ENCODE peak calls at places on chromosome 10, in four cellular contexts. N is left lung, J is prostate gland, Y is cardiac fibroblast. T is an unnamed sample.

GRCh38 chr10:79452174-79452611 is 6.8 kb upstream of the ZCCHC24 start:
- DNase-seq in Y (no peak), J (no peak), N (no peak), T (no peak)

GRCh38 chr10:42930516-42931205 is 146.2 kb upstream of the RET start:
- DNase-seq in J (no peak), N (peak; percentile 61), Y (no peak), T (no peak)

GRCh38 chr10:100713859-100714565 is 31.4 kb upstream of the PAX2 start:
- DNase-seq in Y (no peak), N (no peak), J (no peak), T (no peak)

GRCh38 chr10:34454590-34455289 is 360.4 kb downstream of the PARD3 start:
- DNase-seq in Y (peak; percentile 14), J (no peak), N (no peak), T (no peak)

GRCh38 chr10:4781955-4782354 is 44.1 kb upstream of the AKR1E2 start:
- DNase-seq in J (no peak), N (no peak), Y (no peak), T (no peak)

GRCh38 chr10:8044908-8045727 is 9.4 kb upstream of the GATA3 start:
- DNase-seq in Y (no peak), J (no peak), N (no peak), T (no peak)

GRCh38 chr10:120578890-120579289 is 121.9 kb downstream of the PLPP4 start:
- DNase-seq in N (no peak), J (no peak), Y (no peak), T (no peak)

GRCh38 chr10:132810807-132811700 is 25.1 kb upstream of the NKX6-2 start:
- DNase-seq in J (no peak), Y (no peak), N (peak; percentile 75), T (no peak)

GRCh38 chr10:74542077-74542476 is 284.3 kb upstream of the KAT6B start:
- DNase-seq in Y (peak; percentile 93), J (no peak), N (no peak), T (no peak)

GRCh38 chr10:123427386-123427785 is 238.8 kb upstream of the GPR26 start:
- DNase-seq in N (no peak), Y (no peak), J (no peak), T (no peak)

GRCh38 chr10:3935141-3935540 is 150.1 kb upstream of the KLF6 start:
- DNase-seq in N (no peak), Y (peak; percentile 89), J (peak; percentile 38), T (no peak)

GRCh38 chr10:31034041-31034918 is 2.6 kb upstream of the ZNF438 start:
- DNase-seq in Y (peak; percentile 96), J (no peak), N (no peak), T (no peak)

GRCh38 chr10:110857265-110858158 is 14.2 kb upstream of the PDCD4 start:
- DNase-seq in J (peak; percentile 65), N (no peak), Y (peak; percentile 54), T (no peak)

GRCh38 chr10:51000164-51000563 is 74.1 kb upstream of the PRKG1 start:
- DNase-seq in N (no peak), J (no peak), Y (peak; percentile 98), T (no peak)

GRCh38 chr10:98664329-98665042 is 217.8 kb upstream of the HPS1 start:
- DNase-seq in Y (peak; percentile 37), J (no peak), N (no peak), T (no peak)

GRCh38 chr10:84375011-84375410 is 46.6 kb downstream of the CCSER2 start:
- DNase-seq in J (peak; percentile 59), Y (peak; percentile 79), N (no peak), T (no peak)

GRCh38 chr10:47140752-47141348 is 159.1 kb upstream of the GDF10 start:
- DNase-seq in Y (no peak), J (no peak), N (no peak), T (no peak)

GRCh38 chr10:85611746-85612377 is 754.7 kb downstream of the GRID1 start:
- DNase-seq in N (peak; percentile 40), J (no peak), Y (no peak), T (no peak)

GRCh38 chr10:79483948-79484347 is 28.4 kb upstream of the EIF5AL1 start:
- DNase-seq in N (no peak), Y (no peak), J (no peak), T (no peak)

GRCh38 chr10:44385726-44386438 is 985 bp upstream of the CXCL12 start:
- DNase-seq in J (no peak), N (no peak), Y (no peak), T (peak; percentile 63)

GRCh38 chr10:28130267-28130666 is 131.4 kb upstream of the ODAD2 start:
- DNase-seq in J (no peak), Y (peak; percentile 35), N (no peak), T (no peak)

GRCh38 chr10:11018830-11019692 is 1.4 kb downstream of the CELF2 start:
- DNase-seq in N (no peak), J (no peak), Y (no peak), T (no peak)

GRCh38 chr10:133396035-133396624 is 2.2 kb downstream of the MTG1 start:
- DNase-seq in J (no peak), Y (no peak), N (no peak), T (peak; percentile 44)

GRCh38 chr10:11208908-11209809 is 191.5 kb downstream of the CELF2 start:
- DNase-seq in J (no peak), N (no peak), Y (no peak), T (no peak)

GRCh38 chr10:122544493-122544892 is 16.1 kb upstream of the DMBT1 start:
- DNase-seq in N (no peak), Y (no peak), J (no peak), T (no peak)

GRCh38 chr10:131859341-131860020 is 41.3 kb upstream of the PPP2R2D start:
- DNase-seq in Y (no peak), N (no peak), J (no peak), T (peak; percentile 13)

DNA sequence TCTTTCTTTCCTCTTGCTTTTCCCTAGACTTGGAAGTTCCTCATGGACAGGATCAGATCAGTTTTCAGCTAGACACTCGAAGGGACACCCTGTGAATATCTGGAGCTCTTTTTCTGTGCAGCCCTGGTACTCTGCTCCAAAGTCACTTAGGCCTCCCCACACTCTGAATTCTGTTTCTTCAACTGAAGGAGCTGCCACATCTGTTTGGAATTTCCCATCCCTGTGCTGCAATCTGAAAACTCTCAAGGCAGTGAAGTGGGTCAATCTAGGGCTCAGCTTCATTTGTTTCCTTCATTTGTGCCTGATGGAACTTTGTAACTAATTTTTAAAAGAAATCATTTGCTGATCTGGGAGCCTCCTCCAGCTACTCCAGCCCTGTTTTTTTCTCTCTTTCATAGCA is 9.6 kb downstream of the EPC1 start:
- DNase-seq in N (no peak), Y (no peak), J (no peak), T (no peak)
- TF ChIP-seq CTCF in N (no peak), Y (no peak), J (no peak), T (no peak)

GRCh38 chr10:97537186-97537869 is 35.3 kb upstream of the ANKRD2 start:
- DNase-seq in J (no peak), Y (no peak), N (no peak), T (no peak)

GRCh38 chr10:97532935-97533671 is 34.4 kb downstream of the UBTD1 start:
- DNase-seq in N (no peak), Y (peak; percentile 19), J (no peak), T (no peak)

GRCh38 chr10:97531401-97531985 is 32.8 kb downstream of the UBTD1 start:
- DNase-seq in Y (peak; percentile 54), N (no peak), J (no peak), T (no peak)

GRCh38 chr10:97533888-97534287 is 35.2 kb downstream of the UBTD1 start:
- DNase-seq in N (no peak), Y (no peak), J (no peak), T (no peak)

GRCh38 chr10:97534746-97535367 is 36.1 kb downstream of the UBTD1 start:
- DNase-seq in J (no peak), N (no peak), Y (peak; percentile 56), T (no peak)
- TF ChIP-seq CTCF in J (no peak), N (peak; percentile 22), Y (peak; percentile 67), T (peak; percentile 49)

GRCh38 chr10:71010730-71011129 is 122.4 kb upstream of the PCBD1 start:
- DNase-seq in Y (no peak), J (no peak), N (no peak), T (no peak)
- TF ChIP-seq CTCF in Y (no peak), J (no peak), N (no peak), T (no peak)

DNA sequence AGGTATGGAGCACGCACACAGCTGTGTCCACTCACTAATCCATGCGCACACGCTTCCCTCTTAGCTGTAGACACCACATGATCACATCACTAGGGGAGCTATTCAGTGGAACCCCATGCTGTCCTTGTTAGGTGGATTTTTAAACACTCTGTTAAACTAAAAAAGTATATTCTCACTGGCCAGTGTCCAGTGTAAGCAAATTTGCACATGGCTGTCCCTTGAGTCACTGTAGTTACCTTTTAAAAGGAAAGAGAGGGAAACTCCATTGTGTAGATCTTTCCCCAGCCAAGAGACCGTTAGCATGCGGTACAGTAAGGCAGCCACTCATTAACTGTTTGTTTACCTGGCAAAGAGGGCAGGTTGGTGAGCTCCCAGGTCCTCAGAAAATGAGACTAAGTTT is 81.6 kb upstream of the INSYN2A start:
- DNase-seq in Y (peak; percentile 59), J (no peak), N (no peak), T (no peak)
- TF ChIP-seq CTCF in Y (no peak), J (no peak), N (no peak), T (no peak)

T was measured in upper lobe of right lung.